ENCODE peak calls at places on chromosome 15, in seven cellular contexts. E, H, T, K, Q, N and J are unnamed samples.

GRCh38 chr15:82540055-82540983 is at the start of gene RPS17:
- DNase-seq in T (peak; percentile 91), N (peak; percentile 98), K (peak; percentile 95), Q (peak; percentile 96), E (peak; percentile 99), H (no peak), J (peak; percentile 89)

GRCh38 chr15:65411470-65412071 is 11.2 kb downstream of the IGDCC4 start:
- DNase-seq in H (no peak), Q (no peak), T (no peak), N (no peak), K (no peak), E (no peak), J (no peak)

GRCh38 chr15:93829115-93829849 is 402.1 kb upstream of the MCTP2 start:
- DNase-seq in N (peak; percentile 81), Q (no peak), H (peak; percentile 54), T (no peak), E (peak; percentile 43), K (peak; percentile 97), J (no peak)

GRCh38 chr15:39427705-39428104 is 153.2 kb upstream of the THBS1 start:
- DNase-seq in T (no peak), K (no peak), Q (no peak), H (no peak), N (no peak), E (peak; percentile 67), J (no peak)

GRCh38 chr15:98772895-98773294 is 124.6 kb downstream of the IGF1R start:
- DNase-seq in Q (no peak), K (no peak), H (no peak), T (no peak), E (no peak), N (no peak), J (no peak)

GRCh38 chr15:70761931-70762468 is 1.4 kb downstream of the UACA start:
- DNase-seq in T (no peak), Q (no peak), K (no peak), E (no peak), N (peak; percentile 25), H (no peak), J (no peak)

GRCh38 chr15:28208583-28208982 is 109.5 kb upstream of the OCA2 start:
- DNase-seq in T (peak; percentile 13), H (no peak), Q (no peak), K (no peak), E (peak; percentile 61), N (no peak), J (no peak)

GRCh38 chr15:81254277-81255265 is 57.9 kb downstream of the IL16 start:
- DNase-seq in T (no peak), H (no peak), N (no peak), K (no peak), E (no peak), Q (no peak), J (no peak)

GRCh38 chr15:25182098-25182478 is 227.3 kb downstream of the SNRPN start:
- DNase-seq in N (no peak), H (no peak), E (peak; percentile 10), Q (no peak), T (no peak), K (no peak), J (no peak)

GRCh38 chr15:89371145-89372044 is 36.8 kb upstream of the POLG start:
- DNase-seq in T (no peak), K (no peak), N (peak; percentile 15), H (no peak), E (no peak), Q (peak; percentile 11), J (no peak)

GRCh38 chr15:31328425-31328998 is 1.9 kb downstream of the KLF13 start:
- DNase-seq in K (peak; percentile 37), N (no peak), H (no peak), T (no peak), Q (peak; percentile 33), E (peak; percentile 86), J (no peak)

GRCh38 chr15:22888120-22888859 is 49.8 kb downstream of the NIPA2 start:
- DNase-seq in H (no peak), N (peak; percentile 94), K (peak; percentile 82), Q (peak; percentile 80), T (no peak), E (no peak), J (no peak)

GRCh38 chr15:96270581-96271172 is 59.8 kb upstream of the NR2F2 start:
- DNase-seq in K (peak; percentile 88), T (no peak), Q (no peak), N (peak; percentile 34), E (no peak), H (no peak), J (no peak)

GRCh38 chr15:38226867-38227266 is 25.8 kb upstream of the SPRED1 start:
- DNase-seq in E (peak; percentile 35), K (peak; percentile 95), Q (peak; percentile 85), N (peak; percentile 85), T (no peak), H (peak; percentile 66), J (peak; percentile 14)

GRCh38 chr15:54082836-54083492 is 104.7 kb downstream of the UNC13C start:
- DNase-seq in H (peak; percentile 2), E (peak; percentile 20), Q (peak; percentile 14), K (peak; percentile 25), T (peak; percentile 13), N (peak; percentile 1), J (no peak)

GRCh38 chr15:99703603-99704443 is 29.4 kb downstream of the LYSMD4 start:
- DNase-seq in N (peak; percentile 91), E (no peak), H (peak; percentile 23), K (peak; percentile 82), Q (peak; percentile 95), T (no peak), J (no peak)

GRCh38 chr15:75577401-75578205 is 1.5 kb downstream of the PTPN9 start:
- DNase-seq in Q (peak; percentile 28), K (peak; percentile 42), H (no peak), E (no peak), T (no peak), N (peak; percentile 32), J (no peak)

GRCh38 chr15:40790723-40791122 is 16.2 kb upstream of the ZFYVE19 start:
- DNase-seq in K (peak; percentile 51), T (no peak), Q (no peak), E (no peak), N (peak; percentile 10), H (no peak), J (no peak)